ENCODE peak calls at places on chromosomes 7 and 10, in four cellular contexts. A is HCT116, B is HepG2, N is K562. P is an unnamed sample.

GRCh38 chr7:106125417-106125816 is 13.3 kb upstream of the SYPL1 start:
- DNase-seq in A (no peak), B (no peak), N (no peak), P (no peak)

GRCh38 chr7:157550300-157551275 is 213.8 kb downstream of the DNAJB6 start:
- DNase-seq in A (no peak), B (no peak), N (no peak), P (no peak)

GRCh38 chr7:28408105-28408973 is 4.0 kb upstream of the CREB5 start:
- DNase-seq in A (no peak), B (no peak), N (no peak), P (no peak)

GRCh38 chr7:129433823-129434171 is 435 bp upstream of the STRIP2 start:
- DNase-seq in A (peak; percentile 46), B (peak; percentile 65), N (no peak), P (peak; percentile 65)

GRCh38 chr10:77673086-77673485 is 35.5 kb upstream of the KCNMA1 start:
- DNase-seq in A (no peak), B (no peak), N (no peak), P (no peak)

GRCh38 chr7:74242122-74242443 is 12.1 kb downstream of the RFC2 start:
- DNase-seq in A (no peak), B (no peak), N (no peak), P (no peak)

GRCh38 chr10:31157125-31157983 is 125.7 kb upstream of the ZNF438 start:
- DNase-seq in A (no peak), B (no peak), N (no peak), P (no peak)

GRCh38 chr10:71964669-71965515 is 697 bp downstream of the CHST3 start:
- DNase-seq in A (no peak), B (no peak), N (no peak), P (no peak)

GRCh38 chr7:115631782-115632181 is 398.8 kb downstream of the TFEC start:
- DNase-seq in A (no peak), B (no peak), N (no peak), P (no peak)

GRCh38 chr10:133257489-133258065 is 19.1 kb downstream of the ADAM8 start:
- DNase-seq in A (no peak), B (no peak), N (peak; percentile 55), P (no peak)

DNA sequence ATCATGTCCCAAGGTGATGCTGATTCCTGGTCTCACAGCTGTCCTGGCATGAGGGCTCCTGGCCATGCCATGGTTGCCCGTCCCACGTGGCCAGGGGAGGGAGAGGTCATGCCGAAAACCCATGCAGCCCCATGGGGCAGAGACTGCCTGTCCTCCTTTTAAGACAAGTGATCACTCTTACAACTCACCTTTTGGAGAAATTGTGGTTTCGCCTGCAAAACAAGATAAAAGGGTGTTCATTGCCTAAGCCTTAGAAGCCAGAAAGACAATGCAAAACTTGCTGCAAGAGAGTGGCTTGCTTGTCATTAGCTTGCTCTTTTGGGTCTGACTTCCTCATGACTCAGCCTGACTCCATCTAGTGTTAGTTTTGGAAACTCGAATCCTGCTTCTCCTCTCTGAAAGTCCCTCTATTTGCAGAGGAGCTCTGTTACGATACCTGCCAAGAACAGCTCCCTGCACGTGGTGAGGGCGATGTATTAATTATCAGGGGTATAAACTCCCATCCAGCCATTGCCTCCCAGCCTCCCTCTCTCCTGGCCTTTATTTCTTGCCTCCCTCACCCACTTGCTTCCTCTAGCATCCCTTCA is 26.7 kb downstream of the TMEM273 start:
- DNase-seq in A (no peak), B (no peak), N (peak; percentile 64), P (no peak)
- TF ChIP-seq TCF7L2 in A (no peak), B (no peak), N (no peak), P (no peak)

GRCh38 chr7:16564909-16565426 is 38.3 kb downstream of the LRRC72 start:
- DNase-seq in A (peak; percentile 66), B (peak; percentile 38), N (peak; percentile 51), P (peak; percentile 42)

GRCh38 chr7:16562456-16563220 is 36.0 kb downstream of the LRRC72 start:
- DNase-seq in A (no peak), B (no peak), N (no peak), P (no peak)

GRCh38 chr7:16564023-16564380 is 37.4 kb downstream of the LRRC72 start:
- DNase-seq in A (no peak), B (no peak), N (no peak), P (no peak)

GRCh38 chr7:16561943-16562342 is 35.3 kb downstream of the LRRC72 start:
- DNase-seq in A (no peak), B (no peak), N (no peak), P (no peak)

DNA sequence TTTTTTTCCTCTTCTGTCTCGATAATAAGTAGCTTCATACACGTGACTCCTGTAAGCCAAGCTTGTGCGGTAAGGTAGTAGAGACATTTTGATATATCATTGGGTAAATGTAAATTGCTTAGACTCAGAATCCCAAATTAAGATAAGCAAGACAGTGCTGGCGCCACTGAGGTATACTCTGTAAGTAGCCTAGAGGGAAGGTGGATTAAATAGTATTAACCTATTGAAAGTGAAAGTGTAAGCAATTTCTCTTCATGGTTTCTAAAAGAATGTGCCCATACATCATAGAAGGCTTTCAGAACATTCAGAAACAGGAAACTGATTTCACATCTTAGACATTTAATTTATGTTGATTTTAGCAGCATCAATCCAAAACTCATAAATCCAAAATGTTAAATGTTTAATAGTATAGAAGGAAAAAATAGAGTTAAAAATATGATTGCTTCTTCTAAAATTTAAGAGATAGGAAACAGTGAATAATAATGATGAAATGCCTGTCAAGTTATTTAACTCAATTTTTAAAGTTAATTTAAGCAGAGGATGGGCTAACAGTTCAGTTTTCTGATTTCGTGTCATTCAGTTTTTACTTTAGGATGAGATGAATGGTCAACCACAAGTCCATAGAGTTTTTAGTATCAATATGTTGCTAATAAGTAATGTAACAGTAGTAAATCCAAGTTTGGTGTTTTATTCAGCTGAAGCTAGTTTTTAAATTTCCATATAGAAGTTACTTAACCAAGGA is 36.8 kb downstream of the LRRC72 start:
- DNase-seq in A (no peak), B (no peak), N (no peak), P (no peak)
- TF ChIP-seq TCF7L2 in A (no peak), B (no peak), N (no peak), P (no peak)

GRCh38 chr7:50226669-50227068 is 77.8 kb upstream of the IKZF1 start:
- DNase-seq in A (no peak), B (no peak), N (no peak), P (no peak)
- TF ChIP-seq TCF7L2 in A (no peak), B (no peak), N (no peak), P (no peak)

DNA sequence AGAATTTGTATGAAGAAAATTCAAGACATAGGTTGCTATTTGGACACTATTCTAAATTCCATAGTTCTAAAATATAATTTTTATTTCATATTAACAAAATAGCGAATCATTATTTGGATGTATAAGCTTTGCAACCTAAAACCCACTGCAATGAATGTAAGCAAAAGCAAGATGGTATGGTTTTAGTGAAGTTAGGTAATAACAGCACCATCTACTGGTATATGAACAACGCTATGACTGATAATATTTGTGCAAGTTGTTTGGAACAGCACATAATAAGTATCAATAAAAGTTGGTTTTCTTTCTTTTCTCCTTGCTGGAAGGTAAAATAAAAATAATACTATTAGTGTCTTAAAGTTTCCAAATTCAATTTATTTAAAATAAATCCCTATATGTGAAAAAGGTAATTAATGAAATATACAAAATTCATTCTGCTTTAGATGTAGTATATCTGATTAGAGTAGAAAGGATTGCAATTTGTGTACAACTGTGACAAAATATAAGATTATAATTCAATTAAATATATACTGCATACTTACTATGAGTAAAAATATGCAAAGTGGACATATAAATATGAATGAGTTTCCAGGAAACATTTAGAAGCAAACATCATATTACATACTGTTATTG is 79.0 kb upstream of the LSM8 start:
- DNase-seq in A (peak; percentile 15), B (no peak), N (no peak), P (no peak)
- TF ChIP-seq TCF7L2 in A (no peak), B (no peak), N (no peak), P (no peak)

GRCh38 chr10:13652860-13653259 is 66.1 kb downstream of the PRPF18 start:
- DNase-seq in A (no peak), B (no peak), N (no peak), P (no peak)

GRCh38 chr10:13656337-13657183 is 69.8 kb downstream of the PRPF18 start:
- DNase-seq in A (no peak), B (no peak), N (no peak), P (no peak)

GRCh38 chr10:13651969-13652720 is 65.4 kb downstream of the PRPF18 start:
- DNase-seq in A (no peak), B (no peak), N (no peak), P (no peak)

GRCh38 chr10:13654846-13655245 is 68.1 kb downstream of the PRPF18 start:
- DNase-seq in A (no peak), B (no peak), N (no peak), P (no peak)

DNA sequence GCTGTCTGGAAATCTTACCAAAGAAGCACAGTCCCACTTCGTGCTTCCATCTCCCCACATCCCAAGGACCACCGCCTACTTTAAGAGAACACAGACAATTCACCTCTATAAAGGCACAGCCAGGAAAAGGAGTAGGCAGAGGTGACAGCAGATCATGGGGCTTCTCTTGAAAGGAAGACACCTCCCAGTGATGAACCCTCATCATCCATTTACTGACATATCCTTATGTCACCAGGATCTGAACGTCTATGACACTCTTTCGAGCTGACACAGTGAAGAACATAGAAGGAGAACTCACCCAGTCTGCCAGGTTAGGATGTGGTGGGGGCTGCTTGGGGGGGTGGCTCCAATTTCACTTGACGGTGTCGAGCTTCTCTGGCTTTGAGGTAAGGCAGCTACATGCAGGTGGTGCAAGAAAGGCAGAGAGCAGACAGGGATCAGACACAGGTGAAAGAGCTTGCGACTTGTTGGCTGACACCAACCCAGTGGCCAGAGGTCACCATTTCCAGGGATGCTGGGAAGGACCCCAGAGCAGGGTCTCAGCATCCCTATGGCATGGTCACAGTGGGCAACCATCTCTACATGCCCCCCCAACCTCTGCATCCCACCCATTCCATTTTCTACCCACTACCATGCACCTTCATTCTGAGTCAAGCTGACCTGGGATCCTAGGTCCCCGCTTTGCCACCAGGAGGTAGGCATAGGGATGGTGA is 67.5 kb downstream of the PRPF18 start:
- DNase-seq in A (no peak), B (no peak), N (no peak), P (no peak)
- TF ChIP-seq TCF7L2 in A (no peak), B (no peak), N (no peak), P (no peak)

P was measured in Panc1.